ENCODE peak calls at places on chromosomes 11 and 22, in six cellular contexts. L, W, D, T, O and R are unnamed samples.

GRCh38 chr11:10117709-10118341 is 176.2 kb downstream of the SBF2 start:
- DNase-seq in W (no peak), O (no peak), T (no peak), L (no peak), D (no peak), R (no peak)

GRCh38 chr22:24590596-24591173 is 2.2 kb downstream of the LRRC75B start:
- DNase-seq in T (no peak), D (no peak), O (no peak), W (no peak), L (no peak), R (no peak)

GRCh38 chr11:118005224-118006152 is 19.3 kb downstream of the IL10RA start:
- DNase-seq in D (no peak), L (no peak), O (no peak), T (no peak), W (no peak), R (no peak)

GRCh38 chr22:17471901-17472566 is 91.3 kb upstream of the SLC25A18 start:
- DNase-seq in W (no peak), O (no peak), T (no peak), L (no peak), D (no peak), R (no peak)

GRCh38 chr11:91804057-91804456 is 420.6 kb upstream of the FAT3 start:
- DNase-seq in W (no peak), L (peak), D (no peak), T (no peak), O (no peak), R (no peak)

GRCh38 chr11:69287968-69288882 is 5.7 kb upstream of the MYEOV start:
- DNase-seq in T (no peak), W (no peak), L (no peak), D (peak), O (no peak), R (no peak)

GRCh38 chr11:115221461-115222069 is 282.6 kb downstream of the CADM1 start:
- DNase-seq in L (no peak), O (no peak), D (no peak), W (peak), T (no peak), R (no peak)

GRCh38 chr11:68140496-68141246 is 19.5 kb upstream of the CHKA start:
- DNase-seq in D (peak), W (no peak), L (no peak), O (no peak), T (no peak), R (no peak)

GRCh38 chr11:118659956-118660645 is 19.3 kb downstream of the TREH start:
- DNase-seq in O (no peak), L (no peak), D (no peak), T (no peak), W (no peak), R (no peak)

GRCh38 chr22:46490538-46490937 is 46.9 kb downstream of the CELSR1 start:
- DNase-seq in L (no peak), T (no peak), W (no peak), O (no peak), D (no peak), R (no peak)

GRCh38 chr11:100220801-100221200 is 466.3 kb upstream of the ARHGAP42 start:
- DNase-seq in W (no peak), L (no peak), D (no peak), T (no peak), O (no peak), R (no peak)

GRCh38 chr11:1240771-1241170 is 17.9 kb downstream of the MUC5B start:
- DNase-seq in L (no peak), W (no peak), O (no peak), D (no peak), T (no peak), R (no peak)

GRCh38 chr11:94401773-94402265 is 600 bp upstream of the GPR83 start:
- DNase-seq in T (no peak), W (no peak), O (no peak), L (no peak), D (no peak), R (no peak)

GRCh38 chr22:46275455-46276129 is 7.8 kb downstream of the TTC38 start:
- DNase-seq in L (no peak), W (no peak), T (no peak), D (no peak), O (no peak), R (no peak)

GRCh38 chr22:39209756-39210155 is 35.0 kb downstream of the PDGFB start:
- DNase-seq in D (no peak), L (no peak), W (no peak), T (peak), O (no peak), R (no peak)
- TF ChIP-seq CTCF in D (no peak), L (no peak), W (no peak), T (no peak), O (no peak), R (no peak)

GRCh38 chr11:65727865-65728264 is 7.3 kb upstream of the RNASEH2C start:
- DNase-seq in L (no peak), D (no peak), T (no peak), W (no peak), O (no peak), R (no peak)

GRCh38 chr11:65722261-65722660 is 1.7 kb upstream of the RNASEH2C start:
- DNase-seq in D (no peak), L (peak), O (no peak), T (no peak), W (no peak), R (no peak)

DNA sequence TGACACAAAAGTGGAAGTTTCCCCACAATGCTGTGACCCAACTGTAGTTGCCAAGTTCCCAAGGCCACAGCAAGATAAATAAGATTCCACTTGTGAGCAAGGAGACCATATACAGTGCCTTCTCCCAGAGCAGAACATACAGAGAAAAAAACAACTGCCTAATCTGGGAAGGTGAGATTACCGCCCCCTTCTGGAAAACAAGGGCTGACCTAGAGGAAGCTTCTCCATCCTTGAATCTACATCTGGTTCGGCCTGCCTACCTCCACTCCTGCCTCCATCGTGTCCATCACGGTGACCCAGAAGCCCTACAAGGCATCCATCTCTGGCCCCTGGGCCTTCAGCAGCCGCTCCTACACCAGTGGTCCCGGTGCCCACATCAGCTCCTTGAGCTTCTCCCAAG is 6.1 kb upstream of the RNASEH2C start:
- DNase-seq in W (no peak), L (no peak), O (no peak), T (no peak), D (no peak), R (no peak)
- TF ChIP-seq CTCF in W (peak), L (no peak), O (no peak), T (no peak), D (no peak), R (no peak)

DNA sequence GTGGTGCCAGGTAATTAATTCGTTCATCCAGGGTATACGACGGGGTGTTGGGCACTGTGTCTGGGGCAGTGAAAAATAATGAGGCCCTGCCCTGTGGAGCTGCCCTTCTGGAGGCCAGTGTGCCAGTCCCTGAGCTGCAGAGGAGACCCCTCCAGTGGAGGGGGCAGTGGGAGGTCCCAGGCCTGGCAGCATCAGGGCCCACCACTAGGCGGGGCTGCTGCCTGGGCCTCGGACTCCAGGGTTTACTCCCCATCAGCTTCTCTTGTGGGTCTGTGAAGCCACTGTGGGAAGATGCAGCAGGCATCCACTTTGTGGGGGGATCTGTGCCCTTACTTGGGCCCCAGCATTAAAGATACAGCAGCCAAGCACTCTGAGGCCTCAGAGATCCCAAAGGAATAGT is 17.4 kb upstream of the TMPRSS6 start:
- DNase-seq in O (no peak), L (peak), T (no peak), D (no peak), W (no peak), R (no peak)
- TF ChIP-seq CTCF in O (peak), L (peak), T (peak), D (peak), W (peak), R (peak)

DNA sequence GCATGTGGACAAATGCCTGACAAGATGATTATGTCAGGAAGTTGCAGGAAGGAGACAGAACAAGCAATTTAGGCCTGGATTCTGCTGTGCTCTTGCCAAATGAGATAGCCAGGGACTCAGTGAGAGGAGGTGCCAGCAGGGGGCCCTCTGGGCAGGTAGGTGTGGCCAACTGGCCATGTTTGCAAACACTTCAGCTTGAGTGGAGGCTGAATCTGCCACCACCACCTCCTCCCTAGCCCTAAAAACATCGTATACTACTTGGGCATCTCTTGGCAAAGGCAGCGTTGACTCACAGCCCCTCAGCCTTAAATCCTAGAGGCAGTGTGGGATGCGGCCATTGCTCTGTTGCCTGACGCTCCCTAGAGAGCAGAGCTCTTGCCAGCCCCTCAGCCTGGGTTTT is 95.1 kb upstream of the PLET1 start:
- DNase-seq in L (peak), W (no peak), T (no peak), D (no peak), O (no peak), R (peak)
- TF ChIP-seq CTCF in L (peak), W (peak), T (no peak), D (no peak), O (peak), R (no peak)

GRCh38 chr11:32916994-32917393 is 24.4 kb downstream of the QSER1 start:
- DNase-seq in D (no peak), O (no peak), W (no peak), L (no peak), T (no peak), R (no peak)
- TF ChIP-seq CTCF in D (no peak), O (no peak), W (no peak), L (no peak), T (no peak), R (no peak)

GRCh38 chr11:74725701-74726100 is 5.5 kb downstream of the CHRDL2 start:
- DNase-seq in L (no peak), T (no peak), D (no peak), W (no peak), O (peak), R (no peak)
- TF ChIP-seq CTCF in L (no peak), T (no peak), D (no peak), W (no peak), O (no peak), R (no peak)

GRCh38 chr22:42620084-42620483 is 5.4 kb upstream of the POLDIP3 start:
- DNase-seq in T (no peak), L (no peak), W (no peak), O (no peak), D (no peak), R (no peak)

GRCh38 chr22:42617155-42617983 is 2.7 kb upstream of the POLDIP3 start:
- DNase-seq in D (no peak), L (no peak), W (no peak), T (no peak), O (no peak), R (no peak)

GRCh38 chr22:42621505-42622002 is 6.9 kb upstream of the POLDIP3 start:
- DNase-seq in L (peak), D (peak), W (peak), T (peak), O (no peak), R (peak)

GRCh38 chr22:42622061-42622710 is 7.5 kb upstream of the POLDIP3 start:
- DNase-seq in W (no peak), T (no peak), D (no peak), O (no peak), L (no peak), R (no peak)

GRCh38 chr22:42619261-42620063 is 4.8 kb upstream of the POLDIP3 start:
- DNase-seq in D (no peak), L (no peak), O (no peak), T (no peak), W (no peak), R (no peak)
- TF ChIP-seq CTCF in D (no peak), L (no peak), O (no peak), T (no peak), W (no peak), R (no peak)

GRCh38 chr11:86676533-86677154 is 4.2 kb upstream of the ME3 start:
- DNase-seq in D (peak), O (no peak), T (no peak), W (no peak), L (peak), R (peak)
- TF ChIP-seq CTCF in D (no peak), O (peak), T (no peak), W (peak), L (peak), R (peak)

GRCh38 chr11:134045799-134046635 is 22.9 kb upstream of the JAM3 start:
- DNase-seq in W (no peak), D (no peak), O (no peak), T (peak), L (peak), R (peak)
- TF ChIP-seq CTCF in W (peak), D (no peak), O (peak), T (no peak), L (peak), R (no peak)